ENCODE peak calls at places on chromosomes 3 and 15, in six cellular contexts. One of them, this sample, is unnamed.

GRCh38 chr15:91866971-91867372 is 13.5 kb downstream of the SLCO3A1 start:
- DNase-seq in left ventricle myocardium inferior: peak; percentile 72
- DNase-seq in iris pigment epithelial cell: no peak
- DNase-seq in cerebellar cortex: peak; percentile 71
- DNase-seq in fibroblast of gingiva: peak; percentile 24
- DNase-seq in cardiac fibroblast: peak; percentile 36
- DNase-seq in this sample: no peak

GRCh38 chr15:51736646-51737537 is 563 bp downstream of the LYSMD2 start:
- DNase-seq in left ventricle myocardium inferior: peak; percentile 53
- DNase-seq in iris pigment epithelial cell: no peak
- DNase-seq in cerebellar cortex: peak; percentile 74
- DNase-seq in fibroblast of gingiva: no peak
- DNase-seq in cardiac fibroblast: peak; percentile 27
- DNase-seq in this sample: peak; percentile 75

GRCh38 chr15:31031471-31032064 is 40.1 kb upstream of the MTMR10 start:
- DNase-seq in left ventricle myocardium inferior: no peak
- DNase-seq in iris pigment epithelial cell: peak; percentile 78
- DNase-seq in cerebellar cortex: no peak
- DNase-seq in fibroblast of gingiva: no peak
- DNase-seq in cardiac fibroblast: peak; percentile 62
- DNase-seq in this sample: no peak

GRCh38 chr3:128681277-128681829 is 30.7 kb upstream of the RPN1 start:
- DNase-seq in left ventricle myocardium inferior: no peak
- DNase-seq in iris pigment epithelial cell: no peak
- DNase-seq in cerebellar cortex: peak; percentile 64
- DNase-seq in fibroblast of gingiva: peak; percentile 18
- DNase-seq in cardiac fibroblast: no peak
- DNase-seq in this sample: no peak

GRCh38 chr3:193996641-193997089 is 139.3 kb upstream of the HES1 start:
- DNase-seq in left ventricle myocardium inferior: no peak
- DNase-seq in iris pigment epithelial cell: no peak
- DNase-seq in cerebellar cortex: no peak
- DNase-seq in fibroblast of gingiva: no peak
- DNase-seq in cardiac fibroblast: no peak
- DNase-seq in this sample: no peak

GRCh38 chr3:100993309-100993708 is at the start of gene ABI3BP:
- DNase-seq in left ventricle myocardium inferior: peak; percentile 66
- DNase-seq in iris pigment epithelial cell: peak; percentile 89
- DNase-seq in cerebellar cortex: no peak
- DNase-seq in fibroblast of gingiva: peak; percentile 82
- DNase-seq in cardiac fibroblast: peak; percentile 93
- DNase-seq in this sample: peak; percentile 80

GRCh38 chr15:68791431-68792283 is 29.0 kb downstream of the ANP32A start:
- DNase-seq in left ventricle myocardium inferior: no peak
- DNase-seq in iris pigment epithelial cell: no peak
- DNase-seq in cerebellar cortex: no peak
- DNase-seq in fibroblast of gingiva: no peak
- DNase-seq in cardiac fibroblast: no peak
- DNase-seq in this sample: no peak

GRCh38 chr3:168134931-168135330 is 39.2 kb upstream of the GOLIM4 start:
- DNase-seq in left ventricle myocardium inferior: no peak
- DNase-seq in iris pigment epithelial cell: no peak
- DNase-seq in cerebellar cortex: no peak
- DNase-seq in fibroblast of gingiva: no peak
- DNase-seq in cardiac fibroblast: peak; percentile 16
- DNase-seq in this sample: no peak

This sample was measured in BE2C.